ENCODE peak calls at places on chromosomes 4 and X, in four cellular contexts. V, I, X and E are unnamed samples.

GRCh38 chrX:57137481-57137880 is 284 bp upstream of the SPIN2A start:
- DNase-seq in I (no peak), X (no peak), V (no peak), E (no peak)

GRCh38 chr4:154506253-154506652 is 14.7 kb upstream of the DCHS2 start:
- DNase-seq in X (no peak), I (no peak), V (no peak), E (no peak)

GRCh38 chr4:37664696-37665095 is 21.5 kb downstream of the RELL1 start:
- DNase-seq in V (no peak), X (no peak), I (no peak), E (no peak)

GRCh38 chr4:101114936-101115372 is 232.4 kb downstream of the PPP3CA start:
- DNase-seq in X (no peak), I (no peak), V (no peak), E (no peak)

GRCh38 chr4:143082698-143083097 is 102.0 kb upstream of the USP38 start:
- DNase-seq in V (no peak), X (no peak), I (no peak), E (no peak)

GRCh38 chr4:46839128-46839527 is 69.9 kb downstream of the COX7B2 start:
- DNase-seq in I (no peak), V (peak; percentile 28), X (no peak), E (no peak)

GRCh38 chrX:370244-370962 is 16.3 kb downstream of the PPP2R3B start:
- DNase-seq in V (no peak), X (no peak), I (no peak), E (no peak)

GRCh38 chr4:844752-845232 is 18.9 kb upstream of the CPLX1 start:
- DNase-seq in V (no peak), I (no peak), X (no peak), E (no peak)

GRCh38 chr4:30856795-30857564 is 136.8 kb downstream of the PCDH7 start:
- DNase-seq in I (no peak), X (no peak), V (no peak), E (no peak)

GRCh38 chr4:68216501-68216900 is 29.0 kb downstream of the TMPRSS11B start:
- DNase-seq in X (no peak), I (no peak), V (no peak), E (no peak)

GRCh38 chr4:142402925-142403324 is 443.2 kb downstream of the INPP4B start:
- DNase-seq in X (no peak), I (no peak), V (no peak), E (no peak)

GRCh38 chrX:19515615-19516105 is 352 bp upstream of the MAP3K15 start:
- DNase-seq in I (no peak), X (no peak), V (no peak), E (no peak)

GRCh38 chrX:72304877-72305276 is 837 bp downstream of the CITED1 start:
- DNase-seq in I (no peak), X (no peak), V (no peak), E (no peak)

GRCh38 chr4:59094505-59094904 is 1984.3 kb upstream of the IGFBP7 start:
- DNase-seq in I (no peak), X (no peak), V (no peak), E (no peak)

GRCh38 chr4:19239565-19239964 is 1012.1 kb upstream of the SLIT2 start:
- DNase-seq in I (no peak), V (no peak), X (no peak), E (no peak)

GRCh38 chr4:184108006-184108501 is 109.6 kb downstream of the ENPP6 start:
- DNase-seq in X (no peak), I (no peak), V (no peak), E (no peak)

GRCh38 chr4:6694177-6694901 is 661 bp downstream of the S100P start:
- DNase-seq in V (no peak), I (no peak), X (no peak), E (no peak)

GRCh38 chrX:153645151-153645550 is 1.9 kb upstream of the DUSP9 start:
- DNase-seq in X (no peak), V (no peak), I (no peak), E (no peak)

GRCh38 chrX:110316351-110317078 is 1.4 kb downstream of the AMMECR1 start:
- DNase-seq in X (no peak), I (no peak), V (no peak), E (no peak)

GRCh38 chr4:56743550-56743949 is 62.5 kb upstream of the HOPX start:
- DNase-seq in X (no peak), V (no peak), I (no peak), E (no peak)

GRCh38 chr4:84814100-84814750 is 152.3 kb downstream of the WDFY3 start:
- DNase-seq in X (no peak), V (no peak), I (no peak), E (no peak)

GRCh38 chrX:17476411-17476810 is 101.4 kb downstream of the NHS start:
- DNase-seq in I (no peak), X (no peak), V (no peak), E (no peak)

GRCh38 chrX:153766098-153766817 is 2.2 kb downstream of the PLXNB3 start:
- DNase-seq in I (peak; percentile 21), V (no peak), X (peak; percentile 18), E (no peak)

GRCh38 chr4:150010525-150011126 is 67.6 kb upstream of the DCLK2 start:
- DNase-seq in I (no peak), X (no peak), V (peak; percentile 41), E (no peak)

GRCh38 chrX:107716045-107716684 is 59.4 kb downstream of the TSC22D3 start:
- DNase-seq in I (no peak), V (no peak), X (peak; percentile 46), E (no peak)